ENCODE peak calls at places on chromosomes 4 and X, in four cellular contexts. Q is stimulated activated naive CD8-positive, alpha-beta T cell treated with anti-CD3 and anti-CD28 coated beads, Interleukin-15, Interleukin-2, amounts not matched to agents 100 U/mL and 50 U/mL, for 24 hours; P is right cardiac atrium; A is T-helper 17 cell. B is an unnamed sample.

GRCh38 chr4:110442788-110443187 is 33.2 kb upstream of the ENPEP start:
- ATAC-seq in Q (no peak), P (no peak), A (no peak), B (no peak)

GRCh38 chr4:74897390-74897789 is 35.5 kb upstream of the PARM1 start:
- ATAC-seq in Q (no peak), P (no peak), A (no peak), B (no peak)

GRCh38 chr4:110091426-110091825 is 107.0 kb downstream of the ELOVL6 start:
- ATAC-seq in Q (no peak), P (no peak), A (no peak), B (no peak)

GRCh38 chr4:152321408-152321807 is 214.5 kb downstream of the FBXW7 start:
- ATAC-seq in Q (no peak), P (no peak), A (no peak), B (no peak)

GRCh38 chr4:150327262-150327780 is 249.1 kb downstream of the DCLK2 start:
- ATAC-seq in Q (no peak), P (no peak), A (no peak), B (no peak)

GRCh38 chr4:164821711-164822110 is 55.3 kb upstream of the APELA start:
- ATAC-seq in Q (no peak), P (no peak), A (no peak), B (no peak)

GRCh38 chrX:57155171-57155570 is 18.0 kb upstream of the SPIN2A start:
- ATAC-seq in Q (no peak), P (no peak), A (no peak), B (no peak)

GRCh38 chrX:100635989-100636320 is 651 bp downstream of the TSPAN6 start:
- ATAC-seq in Q (no peak), P (peak; percentile 26), A (no peak), B (no peak)

GRCh38 chr4:48727666-48728459 is 52.2 kb downstream of the FRYL start:
- ATAC-seq in Q (no peak), P (no peak), A (peak; percentile 32), B (no peak)

GRCh38 chr4:140019619-140020367 is 134.2 kb downstream of the MAML3 start:
- ATAC-seq in Q (no peak), P (no peak), A (no peak), B (no peak)

GRCh38 chr4:492412-492811 is 6.5 kb downstream of the ZNF721 start:
- ATAC-seq in Q (no peak), P (no peak), A (no peak), B (no peak)

GRCh38 chr4:138672393-138672976 is 343.1 kb upstream of the NOCT start:
- ATAC-seq in Q (no peak), P (no peak), A (no peak), B (peak; percentile 67)

GRCh38 chr4:186724048-186724860 is 598 bp upstream of the FAT1 start:
- ATAC-seq in Q (no peak), P (peak; percentile 73), A (no peak), B (no peak)

GRCh38 chr4:92261256-92261655 is 42.5 kb upstream of the GRID2 start:
- ATAC-seq in Q (no peak), P (no peak), A (no peak), B (no peak)

GRCh38 chr4:150158041-150158440 is 79.8 kb downstream of the DCLK2 start:
- ATAC-seq in Q (no peak), P (no peak), A (no peak), B (no peak)

GRCh38 chrX:31213941-31214340 is 142.1 kb upstream of the FTHL17 start:
- ATAC-seq in Q (no peak), P (no peak), A (no peak), B (no peak)

GRCh38 chr4:997375-998071 is 4.3 kb upstream of the SLC26A1 start:
- ATAC-seq in Q (no peak), P (peak; percentile 20), A (peak; percentile 54), B (peak; percentile 18)

GRCh38 chr4:92447265-92447905 is 143.6 kb downstream of the GRID2 start:
- ATAC-seq in Q (no peak), P (peak; percentile 95), A (no peak), B (no peak)

GRCh38 chr4:172411180-172411579 is 598.0 kb downstream of the GALNTL6 start:
- ATAC-seq in Q (no peak), P (no peak), A (no peak), B (no peak)

GRCh38 chr4:8107146-8107657 is 51.4 kb downstream of the ABLIM2 start:
- ATAC-seq in Q (no peak), P (no peak), A (no peak), B (no peak)

GRCh38 chr4:14575919-14576318 is 426.4 kb upstream of the CPEB2 start:
- ATAC-seq in Q (no peak), P (no peak), A (no peak), B (no peak)

GRCh38 chrX:74104356-74105065 is 199.5 kb upstream of the ZCCHC13 start:
- ATAC-seq in Q (no peak), P (no peak), A (no peak), B (no peak)

GRCh38 chrX:107849747-107850478 is 24.2 kb downstream of the MID2 start:
- ATAC-seq in Q (no peak), P (peak; percentile 48), A (no peak), B (no peak)

GRCh38 chrX:10749113-10749512 is 128.7 kb upstream of the MID1 start:
- ATAC-seq in Q (no peak), P (no peak), A (no peak), B (no peak)

GRCh38 chr4:6662591-6662990 is 22.1 kb downstream of the MRFAP1 start:
- ATAC-seq in Q (no peak), P (no peak), A (no peak), B (no peak)

GRCh38 chrX:50067435-50068292 is 133.1 kb downstream of the AKAP4 start:
- ATAC-seq in Q (no peak), P (no peak), A (no peak), B (no peak)

GRCh38 chr4:110518889-110519490 is 43.0 kb downstream of the ENPEP start:
- ATAC-seq in Q (no peak), P (no peak), A (no peak), B (no peak)

GRCh38 chr4:2823671-2824328 is 19.8 kb upstream of the ADD1 start:
- ATAC-seq in Q (no peak), P (no peak), A (no peak), B (no peak)

GRCh38 chr4:145307763-145308430 is 127.5 kb upstream of the OTUD4 start:
- ATAC-seq in Q (peak; percentile 88), P (no peak), A (no peak), B (no peak)

B was measured in stimulated activated memory B cell treated with anti-CD40 and anti-IgM and Interleukin-4, amounts not matched to agents 10 μg/mL and 1 μg/mL and 100 μg/mL, for 72 hours.